ENCODE peak calls at places on chromosomes 5 and 9, in eight cellular contexts. One of them, this sample, is unnamed.
A peak's percentile ranks its signal among the peaks of the same experiment; 100 is the strongest.

GRCh38 chr9:121331992-121332685 is 37.9 kb downstream of the STOM start:
- DNase-seq in cardiac fibroblast: peak; percentile 64
- DNase-seq in caudate nucleus: no peak
- DNase-seq in CD8-positive, alpha-beta memory T cell: no peak
- DNase-seq in EL: peak; percentile 57
- DNase-seq in mucosa of gallbladder: no peak
- DNase-seq in left kidney: no peak
- DNase-seq in amygdala: no peak
- DNase-seq in this sample: no peak

GRCh38 chr5:159903134-159903533 is 13.1 kb upstream of the ADRA1B start:
- DNase-seq in caudate nucleus: no peak
- DNase-seq in left kidney: no peak
- DNase-seq in CD8-positive, alpha-beta memory T cell: no peak
- DNase-seq in EL: no peak
- DNase-seq in amygdala: no peak
- DNase-seq in cardiac fibroblast: no peak
- DNase-seq in mucosa of gallbladder: no peak
- DNase-seq in this sample: no peak

GRCh38 chr9:19028835-19029451 is 4.1 kb downstream of the SAXO1 start:
- DNase-seq in left kidney: peak; percentile 85
- DNase-seq in mucosa of gallbladder: peak; percentile 38
- DNase-seq in amygdala: peak; percentile 49
- DNase-seq in EL: peak; percentile 70
- DNase-seq in caudate nucleus: no peak
- DNase-seq in cardiac fibroblast: peak; percentile 82
- DNase-seq in CD8-positive, alpha-beta memory T cell: no peak
- DNase-seq in this sample: peak; percentile 81

GRCh38 chr9:137762414-137763061 is 115.0 kb upstream of the CACNA1B start:
- DNase-seq in cardiac fibroblast: no peak
- DNase-seq in CD8-positive, alpha-beta memory T cell: no peak
- DNase-seq in left kidney: no peak
- DNase-seq in mucosa of gallbladder: no peak
- DNase-seq in amygdala: no peak
- DNase-seq in EL: no peak
- DNase-seq in caudate nucleus: no peak
- DNase-seq in this sample: no peak

GRCh38 chr5:152736906-152737305 is 331.8 kb upstream of the NMUR2 start:
- DNase-seq in EL: no peak
- DNase-seq in mucosa of gallbladder: no peak
- DNase-seq in caudate nucleus: no peak
- DNase-seq in amygdala: no peak
- DNase-seq in left kidney: no peak
- DNase-seq in CD8-positive, alpha-beta memory T cell: no peak
- DNase-seq in cardiac fibroblast: no peak
- DNase-seq in this sample: no peak

GRCh38 chr9:84301851-84302250 is 38.7 kb downstream of the SLC28A3 start:
- DNase-seq in cardiac fibroblast: peak; percentile 69
- DNase-seq in left kidney: no peak
- DNase-seq in EL: peak; percentile 71
- DNase-seq in caudate nucleus: no peak
- DNase-seq in amygdala: no peak
- DNase-seq in mucosa of gallbladder: no peak
- DNase-seq in CD8-positive, alpha-beta memory T cell: no peak
- DNase-seq in this sample: no peak

GRCh38 chr9:129989740-129990139 is 53.2 kb downstream of the FNBP1 start:
- DNase-seq in left kidney: no peak
- DNase-seq in cardiac fibroblast: peak; percentile 68
- DNase-seq in caudate nucleus: no peak
- DNase-seq in amygdala: no peak
- DNase-seq in mucosa of gallbladder: no peak
- DNase-seq in EL: peak; percentile 76
- DNase-seq in CD8-positive, alpha-beta memory T cell: no peak
- DNase-seq in this sample: no peak

GRCh38 chr9:6703898-6704639 is 53.7 kb upstream of the KDM4C start:
- DNase-seq in CD8-positive, alpha-beta memory T cell: peak; percentile 74
- DNase-seq in left kidney: peak; percentile 94
- DNase-seq in mucosa of gallbladder: peak; percentile 89
- DNase-seq in amygdala: peak; percentile 83
- DNase-seq in EL: peak; percentile 72
- DNase-seq in caudate nucleus: peak; percentile 76
- DNase-seq in cardiac fibroblast: peak; percentile 92
- DNase-seq in this sample: peak; percentile 88

GRCh38 chr9:14298607-14299022 is 15.3 kb downstream of the NFIB start:
- DNase-seq in mucosa of gallbladder: no peak
- DNase-seq in amygdala: no peak
- DNase-seq in CD8-positive, alpha-beta memory T cell: no peak
- DNase-seq in left kidney: peak; percentile 51
- DNase-seq in cardiac fibroblast: no peak
- DNase-seq in caudate nucleus: no peak
- DNase-seq in EL: no peak
- DNase-seq in this sample: no peak

GRCh38 chr9:35814106-35814840 is 569 bp downstream of the HINT2 start:
- DNase-seq in cardiac fibroblast: peak; percentile 75
- DNase-seq in caudate nucleus: peak; percentile 50
- DNase-seq in mucosa of gallbladder: peak; percentile 50
- DNase-seq in amygdala: peak; percentile 51
- DNase-seq in EL: peak; percentile 71
- DNase-seq in left kidney: peak; percentile 90
- DNase-seq in CD8-positive, alpha-beta memory T cell: no peak
- DNase-seq in this sample: peak; percentile 80

GRCh38 chr9:125524522-125524921 is 182.5 kb downstream of the MAPKAP1 start:
- DNase-seq in left kidney: peak; percentile 52
- DNase-seq in cardiac fibroblast: peak; percentile 59
- DNase-seq in amygdala: no peak
- DNase-seq in caudate nucleus: no peak
- DNase-seq in CD8-positive, alpha-beta memory T cell: no peak
- DNase-seq in EL: no peak
- DNase-seq in mucosa of gallbladder: no peak
- DNase-seq in this sample: no peak

GRCh38 chr9:38294130-38294529 is 98.4 kb upstream of the ALDH1B1 start:
- DNase-seq in mucosa of gallbladder: no peak
- DNase-seq in left kidney: no peak
- DNase-seq in CD8-positive, alpha-beta memory T cell: no peak
- DNase-seq in EL: no peak
- DNase-seq in cardiac fibroblast: no peak
- DNase-seq in amygdala: no peak
- DNase-seq in caudate nucleus: no peak
- DNase-seq in this sample: no peak

GRCh38 chr5:56492812-56493211 is 259.7 kb upstream of the ANKRD55 start:
- DNase-seq in caudate nucleus: no peak
- DNase-seq in amygdala: no peak
- DNase-seq in cardiac fibroblast: no peak
- DNase-seq in left kidney: no peak
- DNase-seq in CD8-positive, alpha-beta memory T cell: no peak
- DNase-seq in mucosa of gallbladder: no peak
- DNase-seq in EL: no peak
- DNase-seq in this sample: no peak

GRCh38 chr5:55694152-55694830 is 17.8 kb downstream of the SLC38A9 start:
- DNase-seq in CD8-positive, alpha-beta memory T cell: no peak
- DNase-seq in EL: peak; percentile 40
- DNase-seq in amygdala: no peak
- DNase-seq in left kidney: peak; percentile 39
- DNase-seq in caudate nucleus: no peak
- DNase-seq in mucosa of gallbladder: no peak
- DNase-seq in cardiac fibroblast: peak; percentile 59
- DNase-seq in this sample: peak; percentile 34

GRCh38 chr5:10987881-10988504 is 227.0 kb upstream of the DAP start:
- DNase-seq in left kidney: peak; percentile 91
- DNase-seq in amygdala: no peak
- DNase-seq in EL: peak; percentile 16
- DNase-seq in mucosa of gallbladder: peak; percentile 56
- DNase-seq in CD8-positive, alpha-beta memory T cell: peak; percentile 43
- DNase-seq in caudate nucleus: no peak
- DNase-seq in cardiac fibroblast: no peak
- DNase-seq in this sample: peak; percentile 79

GRCh38 chr5:77560677-77561263 is 68.7 kb upstream of the WDR41 start:
- DNase-seq in cardiac fibroblast: peak; percentile 68
- DNase-seq in left kidney: peak; percentile 72
- DNase-seq in caudate nucleus: no peak
- DNase-seq in CD8-positive, alpha-beta memory T cell: no peak
- DNase-seq in amygdala: peak; percentile 1
- DNase-seq in mucosa of gallbladder: no peak
- DNase-seq in EL: peak; percentile 41
- DNase-seq in this sample: peak; percentile 62

GRCh38 chr5:851553-851952 is 767 bp upstream of the ZDHHC11 start:
- DNase-seq in EL: no peak
- DNase-seq in amygdala: no peak
- DNase-seq in caudate nucleus: no peak
- DNase-seq in CD8-positive, alpha-beta memory T cell: no peak
- DNase-seq in mucosa of gallbladder: no peak
- DNase-seq in cardiac fibroblast: no peak
- DNase-seq in left kidney: no peak
- DNase-seq in this sample: no peak

GRCh38 chr5:124156408-124157027 is 589.9 kb downstream of the ZNF608 start:
- DNase-seq in amygdala: no peak
- DNase-seq in EL: peak; percentile 38
- DNase-seq in mucosa of gallbladder: no peak
- DNase-seq in CD8-positive, alpha-beta memory T cell: no peak
- DNase-seq in caudate nucleus: no peak
- DNase-seq in cardiac fibroblast: peak; percentile 66
- DNase-seq in left kidney: peak; percentile 29
- DNase-seq in this sample: no peak

GRCh38 chr9:110918316-110919054 is 119.8 kb downstream of the LPAR1 start:
- DNase-seq in EL: peak; percentile 84
- DNase-seq in mucosa of gallbladder: no peak
- DNase-seq in caudate nucleus: no peak
- DNase-seq in left kidney: no peak
- DNase-seq in CD8-positive, alpha-beta memory T cell: no peak
- DNase-seq in amygdala: no peak
- DNase-seq in cardiac fibroblast: peak; percentile 54
- DNase-seq in this sample: no peak

GRCh38 chr5:135629164-135629563 is 50.4 kb upstream of the CXCL14 start:
- DNase-seq in CD8-positive, alpha-beta memory T cell: no peak
- DNase-seq in mucosa of gallbladder: no peak
- DNase-seq in caudate nucleus: no peak
- DNase-seq in cardiac fibroblast: no peak
- DNase-seq in amygdala: no peak
- DNase-seq in EL: no peak
- DNase-seq in left kidney: no peak
- DNase-seq in this sample: no peak

GRCh38 chr5:74643160-74643562 is 2.6 kb upstream of the ENC1 start:
- DNase-seq in CD8-positive, alpha-beta memory T cell: no peak
- DNase-seq in cardiac fibroblast: peak; percentile 92
- DNase-seq in EL: peak; percentile 94
- DNase-seq in mucosa of gallbladder: no peak
- DNase-seq in left kidney: no peak
- DNase-seq in amygdala: no peak
- DNase-seq in caudate nucleus: no peak
- DNase-seq in this sample: peak; percentile 75

This sample was measured in hepatocyte.